ENCODE peak calls at places on chromosomes 16 and 17, in four cellular contexts. N is transverse colon, F is fibroblast of gingiva, J is ascending aorta. Y is an unnamed sample.

GRCh38 chr17:66850692-66851091 is 15.8 kb downstream of the CACNG5 start:
- DNase-seq in N (no peak), F (no peak), J (no peak), Y (no peak)

GRCh38 chr17:83062011-83062817 is 17.2 kb upstream of the METRNL start:
- DNase-seq in N (no peak), F (no peak), J (no peak), Y (no peak)

GRCh38 chr16:67014641-67015315 is 14.2 kb upstream of the CBFB start:
- DNase-seq in N (no peak), F (no peak), J (no peak), Y (no peak)

GRCh38 chr16:85248269-85248668 is 136.0 kb upstream of the CIBAR2 start:
- DNase-seq in N (no peak), F (no peak), J (no peak), Y (no peak)

GRCh38 chr17:56085576-56086267 is 67.6 kb upstream of the ANKFN1 start:
- DNase-seq in N (no peak), F (no peak), J (no peak), Y (no peak)

GRCh38 chr17:76500745-76501017 is 542 bp downstream of the RHBDF2 start:
- DNase-seq in N (no peak), F (no peak), J (no peak), Y (no peak)

GRCh38 chr16:27067138-27067537 is 411 bp downstream of the C16orf82 start:
- DNase-seq in N (no peak), F (no peak), J (no peak), Y (no peak)

GRCh38 chr16:35305476-35305875 is 1846.1 kb downstream of the TP53TG3F start:
- DNase-seq in N (no peak), F (no peak), J (no peak), Y (no peak)

GRCh38 chr17:75970011-75970523 is 8.9 kb downstream of the ACOX1 start:
- DNase-seq in N (no peak), F (peak), J (no peak), Y (no peak)

GRCh38 chr17:28488154-28488883 is 14.9 kb downstream of the SLC13A2 start:
- DNase-seq in N (no peak), F (no peak), J (no peak), Y (no peak)

Y was measured in type B pancreatic cell.